ENCODE peak calls at places on chromosomes 2 and 18, in ten cellular contexts. L is Calu3, I is dorsolateral prefrontal cortex, G is AG04449, F is fibroblast of the aortic adventitia, V is uterus, J is GM12878, Z is AG09309, T is astrocyte, W is fibroblast of mammary gland. B is an unnamed sample.

GRCh38 chr2:169073972-169074751 is 4.8 kb downstream of the DHRS9 start:
- DNase-seq in L (no peak), I (no peak), G (no peak), F (no peak), V (no peak), J (no peak), Z (no peak), T (peak; percentile 92), W (peak; percentile 15), B (no peak)

GRCh38 chr18:3321133-3321812 is 59.3 kb downstream of the MYL12B start:
- DNase-seq in L (peak; percentile 77), I (no peak), G (peak; percentile 21), F (peak; percentile 99), V (no peak), J (no peak), Z (peak; percentile 53), T (peak; percentile 96), W (peak; percentile 98), B (no peak)

GRCh38 chr2:176814274-176814673 is 398.3 kb upstream of the HNRNPA3 start:
- DNase-seq in L (no peak), I (no peak), G (no peak), F (no peak), V (no peak), J (no peak), Z (no peak), T (no peak), W (no peak), B (no peak)

GRCh38 chr18:34977787-34978532 is 63.3 kb upstream of the MAPRE2 start:
- DNase-seq in L (peak; percentile 74), I (peak; percentile 59), G (no peak), F (peak; percentile 8), V (no peak), J (no peak), Z (no peak), T (no peak), W (no peak), B (peak; percentile 28)

GRCh38 chr2:202185816-202186221 is 52.6 kb downstream of the SUMO1 start:
- DNase-seq in L (peak; percentile 24), I (no peak), G (no peak), F (peak; percentile 27), V (no peak), J (no peak), Z (peak; percentile 31), T (peak; percentile 60), W (no peak), B (no peak)

GRCh38 chr18:62324917-62325805 is at the start of gene TNFRSF11A:
- DNase-seq in L (peak; percentile 88), I (no peak), G (no peak), F (no peak), V (no peak), J (no peak), Z (no peak), T (no peak), W (peak; percentile 8), B (no peak)

GRCh38 chr2:207180741-207181140 is 15.0 kb upstream of the KLF7 start:
- DNase-seq in L (no peak), I (no peak), G (no peak), F (peak; percentile 17), V (no peak), J (no peak), Z (no peak), T (peak; percentile 48), W (peak; percentile 42), B (no peak)

GRCh38 chr2:241009601-241010530 is 11.4 kb downstream of the SNED1 start:
- DNase-seq in L (peak; percentile 30), I (peak; percentile 48), G (peak; percentile 17), F (peak; percentile 92), V (peak; percentile 70), J (no peak), Z (peak; percentile 79), T (peak; percentile 80), W (peak; percentile 82), B (no peak)

GRCh38 chr18:23057096-23057495 is 78.2 kb upstream of the CABLES1 start:
- DNase-seq in L (no peak), I (no peak), G (no peak), F (no peak), V (no peak), J (no peak), Z (no peak), T (no peak), W (no peak), B (no peak)

GRCh38 chr18:23054553-23054952 is 80.7 kb upstream of the CABLES1 start:
- DNase-seq in L (no peak), I (no peak), G (no peak), F (no peak), V (no peak), J (no peak), Z (no peak), T (no peak), W (no peak), B (no peak)

GRCh38 chr18:23056315-23056714 is 79.0 kb upstream of the CABLES1 start:
- DNase-seq in L (no peak), I (no peak), G (no peak), F (no peak), V (no peak), J (no peak), Z (no peak), T (no peak), W (no peak), B (no peak)

GRCh38 chr18:23049698-23050373 is 85.4 kb upstream of the CABLES1 start:
- DNase-seq in L (no peak), I (no peak), G (no peak), F (no peak), V (no peak), J (no peak), Z (no peak), T (no peak), W (no peak), B (no peak)

DNA sequence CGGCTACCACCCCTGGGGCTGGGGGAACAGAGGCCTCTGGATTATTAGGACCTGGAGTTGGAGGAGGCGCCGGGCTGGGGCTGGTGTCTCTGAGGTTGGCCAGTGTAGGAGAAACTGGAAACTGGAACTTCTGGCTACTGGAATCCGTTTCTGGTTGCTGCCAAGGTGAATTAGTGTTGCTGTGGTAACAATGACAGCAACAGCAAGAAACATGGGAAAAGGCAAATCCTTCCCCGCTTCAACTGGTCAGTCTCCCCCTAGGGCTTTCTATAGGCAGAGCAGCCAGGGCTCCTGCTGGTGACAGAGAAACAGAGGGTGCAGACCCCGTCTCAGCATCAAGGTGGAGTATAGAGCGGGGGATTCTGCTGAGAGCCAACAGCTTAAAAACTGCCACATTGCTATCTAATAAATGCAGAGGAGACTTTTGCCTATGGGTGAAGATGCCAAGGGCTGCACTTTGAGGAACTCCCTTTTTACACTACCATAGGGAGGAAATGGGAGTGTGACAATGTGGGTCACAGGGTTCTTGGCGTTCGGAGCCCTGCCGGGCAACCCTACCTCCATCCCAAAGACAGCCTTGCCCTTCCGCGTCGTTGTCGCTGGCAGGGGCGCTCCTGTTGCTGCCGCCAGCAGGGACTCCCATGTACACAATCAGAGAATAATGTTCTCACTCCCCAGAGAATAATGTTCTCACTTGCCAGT is 81.4 kb upstream of the CABLES1 start:
- DNase-seq in L (peak; percentile 19), I (no peak), G (no peak), F (peak; percentile 66), V (no peak), J (no peak), Z (peak; percentile 62), T (peak; percentile 68), W (peak; percentile 62), B (peak; percentile 21)
- TF ChIP-seq CTCF in L (peak; percentile 37), I (no peak), G (peak; percentile 51), F (peak; percentile 57), V (no peak), J (no peak), Z (peak; percentile 60), T (peak; percentile 21), W (peak; percentile 35), B (peak; percentile 50)

DNA sequence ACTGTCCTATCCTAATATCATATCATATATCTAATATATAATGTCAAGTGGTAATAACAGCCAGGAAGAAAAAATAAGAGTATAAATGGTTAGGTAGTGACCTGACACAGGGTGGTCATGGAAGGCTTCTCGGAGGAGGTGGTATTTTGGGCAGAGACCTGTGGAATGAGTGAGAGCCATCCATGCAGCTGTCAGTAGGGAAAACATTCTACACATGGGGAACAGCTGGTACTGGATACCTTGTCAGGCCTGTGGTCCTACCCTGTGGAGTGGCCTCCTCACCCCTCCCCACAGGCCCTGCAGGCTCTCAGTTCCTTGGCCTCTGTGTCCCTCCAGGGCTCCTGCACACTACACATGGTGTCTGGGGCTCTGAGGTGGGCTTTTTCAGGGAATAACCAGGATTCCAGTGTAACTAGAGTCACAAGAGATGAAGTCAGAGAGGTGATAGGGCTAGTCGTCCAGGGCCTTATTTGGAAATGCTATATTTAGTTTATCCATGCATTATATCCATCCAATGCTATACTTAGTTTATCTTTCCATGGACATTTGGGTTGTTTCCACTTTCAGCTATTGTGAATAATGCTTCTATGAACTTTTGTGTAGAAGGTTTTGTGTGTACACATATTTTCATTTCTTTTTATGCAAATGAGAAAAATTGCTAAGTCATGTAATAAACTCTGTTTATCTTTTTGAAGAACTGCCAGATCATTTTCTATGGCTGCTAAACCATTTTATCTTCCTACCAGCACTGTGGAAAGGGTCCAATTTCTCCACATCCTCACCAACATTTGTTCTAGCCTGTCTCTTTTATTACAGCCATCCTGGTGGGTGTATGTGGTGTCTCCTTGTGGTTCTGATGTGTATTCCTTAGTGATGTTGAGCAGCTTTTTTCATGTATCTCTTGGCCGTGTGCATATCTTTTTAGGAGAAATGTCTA is 75.6 kb downstream of the TPGS2 start:
- DNase-seq in L (no peak), I (no peak), G (no peak), F (peak; percentile 49), V (no peak), J (no peak), Z (no peak), T (peak; percentile 75), W (peak; percentile 8), B (no peak)
- TF ChIP-seq CTCF in L (no peak), I (no peak), G (no peak), F (no peak), V (no peak), J (no peak), Z (peak; percentile 22), T (no peak), W (no peak), B (no peak)

GRCh38 chr18:73980289-73980979 is 167.2 kb downstream of the FBXO15 start:
- DNase-seq in L (peak; percentile 67), I (no peak), G (no peak), F (peak; percentile 9), V (no peak), J (no peak), Z (no peak), T (no peak), W (peak; percentile 51), B (peak; percentile 62)

GRCh38 chr18:73979742-73980141 is 167.9 kb downstream of the FBXO15 start:
- DNase-seq in L (no peak), I (no peak), G (peak; percentile 34), F (peak; percentile 24), V (no peak), J (no peak), Z (peak; percentile 41), T (peak; percentile 71), W (peak; percentile 87), B (no peak)

GRCh38 chr18:73973972-73974371 is 173.7 kb downstream of the FBXO15 start:
- DNase-seq in L (no peak), I (no peak), G (no peak), F (no peak), V (no peak), J (no peak), Z (no peak), T (no peak), W (no peak), B (no peak)

GRCh38 chr18:73975266-73975665 is 172.4 kb downstream of the FBXO15 start:
- DNase-seq in L (no peak), I (no peak), G (no peak), F (no peak), V (no peak), J (no peak), Z (peak; percentile 21), T (peak; percentile 84), W (peak; percentile 87), B (no peak)
- TF ChIP-seq CTCF in L (no peak), I (no peak), G (no peak), F (no peak), V (no peak), J (no peak), Z (no peak), T (no peak), W (no peak), B (no peak)

GRCh38 chr2:64869126-64869525 is 120.1 kb upstream of the SLC1A4 start:
- DNase-seq in L (no peak), I (peak; percentile 65), G (no peak), F (no peak), V (no peak), J (no peak), Z (no peak), T (no peak), W (peak; percentile 62), B (no peak)

GRCh38 chr2:64865831-64866146 is 123.4 kb upstream of the SLC1A4 start:
- DNase-seq in L (no peak), I (no peak), G (no peak), F (peak; percentile 32), V (no peak), J (no peak), Z (no peak), T (no peak), W (no peak), B (no peak)

GRCh38 chr2:64867253-64867996 is 121.8 kb upstream of the SLC1A4 start:
- DNase-seq in L (no peak), I (no peak), G (no peak), F (no peak), V (no peak), J (no peak), Z (no peak), T (no peak), W (no peak), B (no peak)

GRCh38 chr2:64865073-64865830 is 123.9 kb upstream of the SLC1A4 start:
- DNase-seq in L (peak; percentile 63), I (peak; percentile 71), G (no peak), F (peak; percentile 83), V (peak; percentile 69), J (no peak), Z (no peak), T (no peak), W (peak; percentile 77), B (peak; percentile 63)

DNA sequence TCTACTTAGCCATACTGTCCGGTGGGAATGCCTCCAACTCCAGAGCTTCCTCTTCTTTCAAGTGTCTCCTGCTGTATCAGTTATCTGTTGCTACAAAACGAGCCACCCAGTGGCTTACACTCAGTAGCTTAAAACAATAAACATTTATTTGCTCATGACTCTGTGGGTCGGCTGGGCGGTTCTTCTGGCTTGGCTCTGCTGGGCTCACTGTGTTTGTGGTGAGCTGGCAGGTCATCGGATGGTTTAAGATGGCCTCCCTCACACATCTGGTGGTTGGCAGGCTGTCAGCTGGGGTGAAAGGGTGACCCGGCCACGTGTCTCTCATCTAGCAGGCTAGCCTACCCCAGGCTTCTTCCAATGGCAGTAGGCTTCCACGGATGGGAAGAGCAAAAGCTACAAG is 122.4 kb upstream of the SLC1A4 start:
- DNase-seq in L (no peak), I (no peak), G (peak; percentile 69), F (peak; percentile 86), V (peak; percentile 62), J (no peak), Z (peak; percentile 92), T (peak; percentile 90), W (peak; percentile 99), B (no peak)
- TF ChIP-seq CTCF in L (no peak), I (no peak), G (no peak), F (peak; percentile 10), V (no peak), J (no peak), Z (peak; percentile 21), T (no peak), W (peak; percentile 26), B (no peak)

B was measured in neural crest cell.